ENCODE peak calls at places on chromosomes 7 and 10, in ten cellular contexts. W is neural progenitor cell; V is heart left ventricle; C is fibroblast of lung; B is CD8-positive, alpha-beta T cell; H is endodermal cell; U is OCI-LY7; D is suprapubic skin; I is H9; R is IMR-90. E is an unnamed sample.

GRCh38 chr10:46050956-46051355 is 4.9 kb upstream of the MSMB start:
- DNase-seq in C (peak; percentile 16), B (no peak), R (no peak), U (no peak), W (no peak), H (peak; percentile 36), D (no peak), V (no peak), I (no peak), E (no peak)

GRCh38 chr7:289209-289755 is 688 bp upstream of the FOXL3 start:
- DNase-seq in R (no peak), D (peak; percentile 42), I (no peak), C (no peak), U (no peak), B (no peak), H (peak; percentile 15), V (no peak), W (no peak), E (peak; percentile 52)

GRCh38 chr10:98570764-98571163 is 124.0 kb upstream of the HPS1 start:
- DNase-seq in R (no peak), U (no peak), H (no peak), V (no peak), I (no peak), D (no peak), W (no peak), C (no peak), B (no peak), E (no peak)

GRCh38 chr7:112411186-112411795 is 39.0 kb upstream of the IFRD1 start:
- DNase-seq in R (peak; percentile 62), B (no peak), U (no peak), C (peak; percentile 77), W (no peak), V (no peak), D (no peak), I (no peak), H (no peak), E (no peak)

GRCh38 chr7:112207106-112207592 is 654 bp downstream of the ZNF277 start:
- DNase-seq in B (no peak), D (no peak), H (no peak), I (no peak), C (no peak), U (peak; percentile 12), W (no peak), R (no peak), V (no peak), E (no peak)

GRCh38 chr7:40232242-40232929 is 97.6 kb downstream of the SUGCT start:
- DNase-seq in U (peak; percentile 73), V (no peak), C (peak; percentile 81), B (no peak), H (no peak), D (no peak), I (no peak), R (peak; percentile 80), W (peak; percentile 56), E (no peak)

GRCh38 chr7:105654994-105655900 is 74.0 kb upstream of the EFCAB10 start:
- DNase-seq in V (peak; percentile 63), U (no peak), B (no peak), H (peak; percentile 93), I (peak; percentile 86), W (peak; percentile 78), C (peak; percentile 50), D (no peak), R (peak; percentile 67), E (no peak)

GRCh38 chr7:681551-682307 is 44.8 kb upstream of the DNAAF5 start:
- DNase-seq in B (no peak), I (no peak), C (no peak), W (no peak), U (no peak), D (peak; percentile 21), R (no peak), V (no peak), H (peak; percentile 2), E (no peak)

GRCh38 chr7:47452295-47452694 is 129.6 kb downstream of the TNS3 start:
- DNase-seq in B (no peak), I (no peak), D (no peak), R (no peak), C (no peak), W (no peak), H (no peak), U (no peak), V (no peak), E (no peak)

GRCh38 chr7:47454066-47454950 is 127.6 kb downstream of the TNS3 start:
- DNase-seq in U (no peak), R (peak; percentile 29), V (no peak), C (no peak), W (no peak), D (no peak), I (no peak), H (peak; percentile 59), B (no peak), E (no peak)

GRCh38 chr7:47452715-47453092 is 129.2 kb downstream of the TNS3 start:
- DNase-seq in R (no peak), V (no peak), B (no peak), D (no peak), W (no peak), U (no peak), H (no peak), I (no peak), C (no peak), E (no peak)

GRCh38 chr7:47451851-47452205 is 130.1 kb downstream of the TNS3 start:
- DNase-seq in B (no peak), R (peak; percentile 79), I (no peak), D (no peak), W (no peak), U (no peak), V (no peak), C (peak; percentile 69), H (no peak), E (no peak)

DNA sequence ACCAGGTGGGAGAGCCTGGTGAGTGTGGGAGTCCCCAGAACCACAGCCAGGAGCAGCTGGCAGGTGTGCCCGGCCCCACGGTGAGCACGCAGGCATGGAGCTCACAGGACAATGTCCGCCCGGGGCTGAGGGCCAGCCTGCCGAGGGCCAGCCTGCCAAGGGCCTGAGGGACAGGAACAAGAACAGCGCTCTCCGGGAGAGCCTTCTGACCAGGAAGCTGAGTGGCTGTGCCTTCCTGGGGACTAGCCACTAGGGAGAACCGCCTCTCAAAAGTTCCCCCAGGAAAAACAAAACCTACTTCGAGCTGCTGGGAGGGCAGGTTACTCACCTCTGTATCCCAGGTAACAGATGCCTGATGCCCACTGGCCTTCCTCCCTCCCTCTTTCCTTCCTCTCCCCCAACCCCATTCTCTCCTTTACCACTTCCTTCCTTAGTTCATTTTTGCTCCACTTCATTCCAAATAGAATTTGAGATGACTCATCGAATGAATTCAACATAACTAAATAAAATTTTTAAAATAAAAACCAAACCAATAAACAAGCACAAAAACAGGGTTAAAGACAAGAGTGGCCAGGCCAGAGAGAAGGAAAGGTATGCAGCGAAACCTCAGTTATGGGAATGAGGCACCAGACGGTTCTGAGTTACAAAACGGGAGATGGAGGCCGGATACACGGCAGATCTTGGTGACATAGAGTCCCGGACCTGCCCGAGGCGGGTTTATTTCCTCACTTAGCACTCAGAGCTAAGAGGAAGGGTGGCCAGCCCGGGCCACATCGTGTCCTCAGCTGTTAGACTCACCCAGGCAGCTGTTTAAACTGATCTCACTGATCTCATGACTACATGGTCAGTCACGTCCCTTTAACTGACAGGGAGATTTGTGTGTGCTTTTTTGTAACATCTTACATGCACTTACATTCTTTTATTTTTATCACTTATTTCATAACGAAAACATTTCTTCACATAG is 128.5 kb downstream of the TNS3 start:
- DNase-seq in D (peak; percentile 88), W (no peak), C (peak; percentile 96), V (peak; percentile 77), I (no peak), H (peak; percentile 66), U (no peak), R (peak; percentile 98), B (no peak), E (peak; percentile 94)
- H3K4me1 ChIP-seq in D (peaks cover 35% of the 10 kb centered on the region), W (peaks cover 19% of the 10 kb centered on the region), C (peaks cover 61% of the 10 kb centered on the region), V (peaks cover 3% of the 10 kb centered on the region), I (no peaks in the 10 kb centered on the region), H (no peaks in the 10 kb centered on the region), U (no peaks in the 10 kb centered on the region), R (peaks cover 48% of the 10 kb centered on the region), B (no peaks in the 10 kb centered on the region), E (peaks cover 43% of the 10 kb centered on the region)

DNA sequence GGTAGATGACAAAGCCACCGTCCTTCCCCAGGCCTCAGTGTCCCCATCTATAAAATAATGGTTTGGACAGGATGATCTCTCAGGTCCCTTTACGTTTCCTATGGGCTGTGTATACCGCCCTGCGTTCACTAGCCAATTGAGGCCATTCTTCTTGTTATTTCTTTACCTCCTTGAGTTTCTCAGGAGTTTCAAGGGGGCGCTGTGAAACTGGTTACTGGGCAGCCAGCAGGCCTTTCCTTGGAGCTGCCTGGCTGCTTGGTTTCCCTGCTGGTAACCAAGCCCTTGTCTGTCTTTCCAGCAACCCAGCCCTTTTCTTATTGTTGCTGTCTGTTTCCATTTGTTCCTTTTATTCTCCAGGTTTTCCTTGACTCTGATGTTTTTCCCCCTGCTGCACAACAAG is 26.9 kb downstream of the FGF8 start:
- DNase-seq in W (peak; percentile 89), R (no peak), H (peak; percentile 88), B (no peak), I (peak; percentile 81), D (no peak), C (no peak), U (no peak), V (no peak), E (no peak)
- TF ChIP-seq CTCF in W (peak; percentile 68), R (no peak), H (peak; percentile 76), B (no peak), I (peak; percentile 68), D (no peak), C (no peak), U (peak; percentile 42), V (no peak), E (no peak)

DNA sequence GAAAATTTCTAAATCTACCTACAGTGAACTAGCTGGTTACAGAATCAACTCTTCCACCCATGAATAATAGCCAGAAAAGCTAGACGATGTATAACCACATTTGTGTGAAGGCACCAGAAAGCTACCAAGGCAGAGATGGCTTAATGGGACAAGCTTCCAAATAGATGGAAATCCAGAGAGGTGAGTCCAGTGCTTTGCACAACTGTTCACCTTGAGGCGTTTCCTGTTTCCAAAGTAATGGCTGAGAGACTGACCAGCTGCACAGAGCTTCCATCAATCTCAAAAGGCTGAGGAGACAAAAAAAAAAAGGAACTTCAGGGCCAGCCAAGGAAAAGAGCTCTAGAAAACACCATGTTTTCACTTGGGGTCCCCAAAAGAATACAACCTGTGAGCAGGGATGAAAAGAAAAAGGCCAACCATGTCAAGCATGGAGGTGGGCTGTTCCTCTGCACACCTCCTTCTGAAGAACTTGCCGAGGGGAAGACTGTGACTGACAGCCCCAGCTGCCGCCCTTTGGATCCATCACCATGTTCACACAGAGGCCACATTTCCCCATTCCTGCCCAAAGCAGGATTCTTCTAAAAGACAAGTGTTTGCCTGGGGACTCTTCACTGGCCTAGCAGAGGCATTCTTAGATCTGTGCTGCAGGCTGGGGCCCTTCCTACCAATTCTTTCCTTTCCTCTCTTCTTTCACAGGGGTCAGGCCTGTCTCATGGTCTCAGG is 72.9 kb downstream of the ARHGAP21 start:
- DNase-seq in V (no peak), D (no peak), H (no peak), U (no peak), R (no peak), C (no peak), B (no peak), W (no peak), I (no peak), E (no peak)
- H3K4me1 ChIP-seq in V (no peaks in the 10 kb centered on the region), D (no peaks in the 10 kb centered on the region), H (no peaks in the 10 kb centered on the region), U (no peaks in the 10 kb centered on the region), R (peaks cover 6% of the 10 kb centered on the region), C (no peaks in the 10 kb centered on the region), B (peaks cover under 1% of the 10 kb centered on the region), W (no peaks in the 10 kb centered on the region), I (no peaks in the 10 kb centered on the region), E (peaks cover 5% of the 10 kb centered on the region)

DNA sequence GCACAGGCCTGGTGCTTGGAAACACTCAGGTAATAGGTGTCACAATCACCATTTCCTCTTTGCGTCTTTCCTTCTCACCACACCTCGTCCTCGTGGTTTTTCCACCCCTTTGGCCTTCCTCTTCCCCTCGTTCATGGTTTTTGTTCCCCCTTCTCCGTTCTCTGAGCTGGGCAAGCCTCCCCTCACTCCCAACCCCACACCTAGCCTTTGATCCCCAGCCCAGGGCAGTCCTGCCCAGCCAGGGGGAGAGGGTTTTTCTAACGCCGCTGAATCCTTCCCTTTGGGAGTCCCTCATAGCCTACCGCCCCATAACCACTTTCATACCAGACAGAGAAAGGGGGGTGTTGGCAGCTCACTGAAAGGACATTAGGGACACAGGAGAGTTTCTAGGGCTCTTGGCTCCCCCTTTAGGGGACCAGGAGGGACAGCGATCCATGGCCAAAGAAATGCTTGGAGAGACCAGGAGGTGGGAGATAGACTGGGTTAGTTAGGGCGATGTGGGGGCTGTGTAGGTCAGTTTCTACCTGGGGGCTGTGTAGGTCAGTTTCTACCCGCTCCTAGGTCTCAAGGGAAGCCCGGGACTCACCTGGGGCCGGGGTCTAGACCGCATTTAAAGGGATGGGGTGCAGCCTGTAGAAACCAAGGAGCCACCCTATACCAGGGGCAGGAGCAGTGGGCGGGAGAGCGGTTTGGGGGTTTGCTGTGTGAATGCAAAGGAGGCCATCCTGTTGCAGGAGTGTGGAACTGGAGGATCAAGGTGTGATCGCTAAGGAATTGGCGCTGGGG is 1.4 kb downstream of the EPHB4 start:
- DNase-seq in V (no peak), C (peak; percentile 71), B (no peak), U (no peak), D (no peak), I (no peak), R (peak; percentile 59), H (peak; percentile 63), W (peak; percentile 69), E (no peak)
- TF ChIP-seq CTCF in V (no peak), C (peak; percentile 43), B (no peak), U (no peak), D (no peak), I (peak; percentile 30), R (peak; percentile 50), H (peak; percentile 37), W (peak; percentile 47), E (no peak)